ENCODE peak calls at places on chromosome 19, in seven cellular contexts. O is suprapubic skin, C is HCT116, S is body of pancreas, Z is gastrocnemius medialis, E is tibial nerve, H is heart left ventricle. P is an unnamed sample.

GRCh38 chr19:53849237-53849676 is 18.4 kb upstream of the MYADM start:
- DNase-seq in O (no peak), C (no peak), S (peak; percentile 37), Z (no peak), E (no peak), H (no peak), P (no peak)

GRCh38 chr19:31361728-31362127 is 12.5 kb upstream of the TSHZ3 start:
- DNase-seq in O (no peak), C (no peak), S (no peak), Z (no peak), E (no peak), H (no peak), P (no peak)

GRCh38 chr19:355134-355533 is 10.5 kb upstream of the MIER2 start:
- DNase-seq in O (no peak), C (no peak), S (no peak), Z (no peak), E (no peak), H (peak; percentile 2), P (no peak)

GRCh38 chr19:1618157-1619093 is 13.2 kb upstream of the UQCR11 start:
- DNase-seq in O (no peak), C (peak; percentile 29), S (peak; percentile 66), Z (no peak), E (no peak), H (no peak), P (no peak)

GRCh38 chr19:5504115-5504514 is 48.9 kb downstream of the ZNRF4 start:
- DNase-seq in O (no peak), C (no peak), S (no peak), Z (no peak), E (no peak), H (peak; percentile 3), P (no peak)

GRCh38 chr19:36115453-36116343 is at the start of gene TBCB:
- DNase-seq in O (peak; percentile 91), C (no peak), S (peak; percentile 23), Z (no peak), E (peak; percentile 73), H (peak; percentile 92), P (peak; percentile 77)

GRCh38 chr19:46818812-46819211 is 30.4 kb upstream of the SLC1A5 start:
- DNase-seq in O (no peak), C (no peak), S (no peak), Z (no peak), E (no peak), H (no peak), P (no peak)

GRCh38 chr19:45558399-45558878 is 26.2 kb downstream of the OPA3 start:
- DNase-seq in O (no peak), C (peak; percentile 81), S (peak; percentile 61), Z (no peak), E (no peak), H (no peak), P (no peak)

GRCh38 chr19:32067686-32068085 is 277.7 kb upstream of the ZNF507 start:
- DNase-seq in O (no peak), C (no peak), S (no peak), Z (no peak), E (no peak), H (no peak), P (no peak)

GRCh38 chr19:32652893-32653625 is 21.9 kb downstream of the ANKRD27 start:
- DNase-seq in O (no peak), C (no peak), S (peak; percentile 81), Z (peak; percentile 47), E (no peak), H (peak; percentile 87), P (no peak)

GRCh38 chr19:20051841-20052768 is 12.8 kb upstream of the ZNF682 start:
- DNase-seq in O (peak; percentile 95), C (no peak), S (peak; percentile 99), Z (peak; percentile 85), E (peak; percentile 84), H (peak; percentile 95), P (peak; percentile 97)

GRCh38 chr19:37763488-37763887 is 15.9 kb downstream of the ZNF573 start:
- DNase-seq in O (no peak), C (no peak), S (no peak), Z (no peak), E (no peak), H (no peak), P (no peak)

GRCh38 chr19:1910169-1910568 is 5.0 kb downstream of the ADAT3 start:
- DNase-seq in O (no peak), C (no peak), S (no peak), Z (no peak), E (no peak), H (no peak), P (no peak)

GRCh38 chr19:36049080-36049698 is 4.9 kb downstream of the THAP8 start:
- DNase-seq in O (no peak), C (no peak), S (no peak), Z (no peak), E (no peak), H (no peak), P (no peak)

GRCh38 chr19:4061683-4062575 is 4.8 kb downstream of the ZBTB7A start:
- DNase-seq in O (peak; percentile 78), C (no peak), S (peak; percentile 88), Z (peak; percentile 65), E (no peak), H (no peak), P (peak; percentile 91)

GRCh38 chr19:19696386-19696785 is 27.7 kb downstream of the ZNF101 start:
- DNase-seq in O (no peak), C (no peak), S (no peak), Z (no peak), E (no peak), H (no peak), P (no peak)

GRCh38 chr19:13956365-13956744 is 4.0 kb downstream of the DCAF15 start:
- DNase-seq in O (no peak), C (no peak), S (no peak), Z (no peak), E (no peak), H (no peak), P (no peak)

DNA sequence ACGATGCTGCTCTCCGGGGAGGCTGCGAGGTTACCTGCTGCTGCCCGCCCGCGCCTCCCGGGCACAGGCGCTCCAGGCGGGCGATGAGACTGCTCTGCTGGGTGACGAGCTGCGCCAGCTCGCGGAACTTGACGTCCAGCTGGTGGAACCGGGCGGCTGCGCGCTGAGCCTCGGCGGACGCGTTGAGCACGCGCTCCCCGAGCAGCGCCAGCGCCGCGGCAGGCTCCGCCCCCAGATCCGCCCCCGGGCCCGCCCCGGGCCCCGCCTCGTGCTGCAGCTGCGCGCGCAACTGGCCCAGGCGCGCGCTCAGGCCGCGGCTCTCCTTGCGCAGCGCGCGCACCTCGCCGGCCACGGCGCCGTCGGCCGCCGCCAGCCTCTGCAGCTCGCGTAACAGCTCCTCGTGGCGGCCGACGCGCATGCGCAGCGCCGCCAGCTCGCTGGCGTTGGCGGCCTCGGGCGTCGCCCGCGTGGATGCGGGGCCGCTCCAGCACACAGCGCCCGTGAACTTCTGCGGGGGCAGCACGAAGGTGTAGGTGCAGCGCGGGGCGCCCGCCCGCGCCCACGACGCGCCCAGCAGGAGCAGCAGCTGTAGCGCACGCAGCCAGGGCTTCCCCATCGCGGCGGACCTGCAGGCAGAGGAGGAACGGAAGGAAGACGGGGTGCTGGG is 6.4 kb downstream of the ANGPTL6 start:
- DNase-seq in O (peak; percentile 90), C (peak; percentile 75), S (peak; percentile 92), Z (peak; percentile 68), E (peak; percentile 58), H (peak; percentile 96), P (peak; percentile 75)
- TF ChIP-seq POLR2A in O (no peak), C (peak; percentile 66), S (peak; percentile 86), Z (peak; percentile 10), E (no peak), H (peak; percentile 68), P (no peak)

DNA sequence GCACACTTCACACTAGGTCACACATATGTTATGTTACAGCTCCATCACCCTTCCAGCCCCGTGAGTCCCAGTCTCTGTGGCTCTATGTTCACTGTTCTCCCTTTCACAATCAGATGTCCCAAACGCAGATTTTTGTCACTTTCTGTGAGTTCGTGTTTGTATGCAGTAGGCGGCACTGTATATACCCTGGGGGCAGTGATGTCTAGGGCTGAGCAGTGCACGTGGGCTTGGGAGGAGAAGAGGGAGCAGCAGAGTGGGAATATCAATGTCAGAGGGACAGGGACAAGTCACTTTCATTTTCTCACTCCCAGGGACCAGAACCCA is 22.0 kb downstream of the PSG1 start:
- DNase-seq in O (no peak), C (no peak), S (no peak), Z (no peak), E (no peak), H (no peak), P (no peak)
- TF ChIP-seq CTCF in O (no peak), C (peak; percentile 9), S (no peak), Z (peak; percentile 2), E (no peak), H (no peak), P (no peak)

GRCh38 chr19:8638078-8638619 is 7.7 kb downstream of the NFILZ start:
- DNase-seq in O (no peak), C (no peak), S (peak; percentile 74), Z (peak; percentile 17), E (no peak), H (no peak), P (no peak)
- TF ChIP-seq POLR2A in O (no peak), C (no peak), S (no peak), Z (no peak), E (no peak), H (no peak), P (no peak)

DNA sequence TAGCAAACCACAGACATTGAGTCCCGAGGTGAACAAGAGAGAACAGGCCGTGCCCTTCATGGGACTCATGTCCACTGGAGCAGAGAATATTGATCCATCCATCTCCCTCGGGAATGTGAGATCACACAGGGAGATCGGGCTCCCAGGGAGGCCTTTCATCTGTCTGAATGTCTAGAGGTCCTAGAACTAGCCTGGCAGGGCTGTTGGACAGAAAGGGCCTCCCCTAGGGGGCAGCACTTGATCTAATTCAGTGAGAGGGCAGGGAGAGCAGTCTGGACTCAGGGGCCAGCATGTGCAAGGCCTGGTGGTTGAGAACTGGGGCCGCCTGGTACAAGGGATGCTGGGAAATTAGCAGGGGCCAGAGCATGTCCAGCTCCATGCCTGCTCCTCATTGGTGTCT is 4.3 kb downstream of the RUVBL2 start:
- DNase-seq in O (no peak), C (peak; percentile 62), S (peak; percentile 52), Z (peak; percentile 64), E (no peak), H (no peak), P (no peak)
- TF ChIP-seq CTCF in O (peak; percentile 30), C (peak; percentile 67), S (peak; percentile 35), Z (peak; percentile 50), E (no peak), H (peak; percentile 33), P (no peak)

DNA sequence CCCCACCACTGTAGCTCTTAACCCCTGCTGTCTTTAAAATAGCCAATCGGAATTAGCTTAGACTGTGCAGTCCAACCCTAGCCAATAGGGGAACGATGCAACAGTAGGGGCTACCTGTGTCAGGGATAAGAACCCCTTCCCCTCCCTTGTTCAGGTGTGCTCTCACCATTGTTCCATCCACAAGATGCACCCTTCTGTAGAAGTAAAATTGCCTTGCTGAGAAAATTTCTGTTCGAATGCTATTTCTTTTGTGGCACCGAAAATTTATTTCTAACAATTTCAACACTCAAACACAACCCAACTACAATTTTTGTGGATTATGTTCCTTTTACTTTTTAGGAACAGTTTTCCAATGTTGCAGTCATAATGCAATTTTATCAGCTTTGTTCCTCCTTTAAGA is 3.6 kb upstream of the ZNF583 start:
- DNase-seq in O (no peak), C (no peak), S (no peak), Z (no peak), E (no peak), H (no peak), P (no peak)
- TF ChIP-seq POLR2A in O (no peak), C (no peak), S (no peak), Z (no peak), E (no peak), H (no peak), P (no peak)

GRCh38 chr19:18660939-18661338 is 22.5 kb upstream of the CRTC1 start:
- DNase-seq in O (no peak), C (no peak), S (no peak), Z (no peak), E (no peak), H (no peak), P (no peak)
- TF ChIP-seq CTCF in O (no peak), C (no peak), S (no peak), Z (no peak), E (no peak), H (no peak), P (no peak)

P was measured in lower leg skin.